ENCODE peak calls at places on chromosomes 1 and 21, in four cellular contexts. O is transverse colon; H is M059J; Y is activated CD4-positive, alpha-beta T cell treated with anti-CD3 and anti-CD28 coated beads, Interleukin-2, amount 50 U/mL, for 4 hours. Z is an unnamed sample.

GRCh38 chr1:173409613-173410012 is 67.5 kb upstream of the PRDX6 start:
- DNase-seq in O (peak; percentile 47), H (peak; percentile 89), Y (no peak), Z (no peak)

GRCh38 chr1:183655562-183656075 is 2.5 kb upstream of the APOBEC4 start:
- DNase-seq in O (peak; percentile 84), H (peak; percentile 78), Y (peak; percentile 75), Z (peak; percentile 69)

GRCh38 chr21:28737671-28738279 is 254.9 kb downstream of the LTN1 start:
- DNase-seq in O (no peak), H (peak; percentile 32), Y (no peak), Z (peak; percentile 80)

GRCh38 chr1:81571946-81572345 is 228.8 kb upstream of the ADGRL2 start:
- DNase-seq in O (no peak), H (peak; percentile 3), Y (no peak), Z (no peak)

GRCh38 chr1:6102227-6102845 is 56.6 kb downstream of the KCNAB2 start:
- DNase-seq in O (no peak), H (no peak), Y (no peak), Z (no peak)

GRCh38 chr1:185894806-185895205 is 160.6 kb downstream of the HMCN1 start:
- DNase-seq in O (no peak), H (peak; percentile 42), Y (no peak), Z (peak; percentile 5)

GRCh38 chr1:18962121-18962721 is 5.7 kb upstream of the IFFO2 start:
- DNase-seq in O (peak; percentile 54), H (no peak), Y (no peak), Z (no peak)

GRCh38 chr1:75125161-75125681 is 9.0 kb upstream of the LHX8 start:
- DNase-seq in O (no peak), H (no peak), Y (no peak), Z (no peak)

GRCh38 chr21:16473965-16474364 is 744.2 kb downstream of the USP25 start:
- DNase-seq in O (no peak), H (peak; percentile 32), Y (no peak), Z (no peak)

GRCh38 chr1:15386128-15386824 is 23.4 kb upstream of the EFHD2 start:
- DNase-seq in O (no peak), H (peak; percentile 38), Y (no peak), Z (no peak)

GRCh38 chr21:28963831-28964230 is 28.8 kb downstream of the LTN1 start:
- DNase-seq in O (no peak), H (no peak), Y (no peak), Z (no peak)

GRCh38 chr1:155801149-155801548 is 55.9 kb downstream of the GON4L start:
- DNase-seq in O (no peak), H (peak; percentile 39), Y (no peak), Z (peak; percentile 80)

GRCh38 chr1:245605480-245606156 is 450.8 kb downstream of the KIF26B start:
- DNase-seq in O (no peak), H (peak; percentile 52), Y (no peak), Z (peak; percentile 64)

GRCh38 chr1:113641396-113641795 is 117.9 kb downstream of the PHTF1 start:
- DNase-seq in O (no peak), H (no peak), Y (no peak), Z (no peak)

GRCh38 chr1:22611530-22611947 is 24.9 kb upstream of the C1QA start:
- DNase-seq in O (no peak), H (peak; percentile 59), Y (no peak), Z (peak; percentile 41)

GRCh38 chr1:200364831-200365230 is 45.0 kb downstream of the ZNF281 start:
- DNase-seq in O (no peak), H (peak; percentile 77), Y (no peak), Z (no peak)

GRCh38 chr1:245155186-245156040 is 628 bp downstream of the KIF26B start:
- DNase-seq in O (no peak), H (peak; percentile 47), Y (no peak), Z (peak; percentile 18)

GRCh38 chr1:168320805-168321577 is 40.3 kb downstream of the TBX19 start:
- DNase-seq in O (no peak), H (peak; percentile 88), Y (no peak), Z (peak; percentile 92)

GRCh38 chr1:14363191-14363590 is 235.3 kb upstream of the KAZN start:
- DNase-seq in O (no peak), H (no peak), Y (no peak), Z (no peak)

GRCh38 chr1:192539450-192540132 is 36.0 kb upstream of the RGS1 start:
- DNase-seq in O (no peak), H (peak; percentile 99), Y (no peak), Z (peak; percentile 71)

GRCh38 chr1:116292929-116293725 is 79.9 kb upstream of the ATP1A1 start:
- DNase-seq in O (no peak), H (peak; percentile 63), Y (no peak), Z (no peak)

Z was measured in bronchial epithelial cell.